ENCODE peak calls at places on chromosomes 12 and 14, in four cellular contexts. K is WTC11, B is GM12878, V is HepG2. W is an unnamed sample.

GRCh38 chr14:31362746-31363145 is 57.6 kb downstream of the HEATR5A start:
- DNase-seq in V (no peak), B (no peak), K (no peak), W (no peak)

GRCh38 chr12:49233842-49234526 is 30.9 kb upstream of the TUBA1C start:
- DNase-seq in V (no peak), K (no peak), B (peak), W (peak)

GRCh38 chr12:28191018-28191595 is 851 bp downstream of the CCDC91 start:
- DNase-seq in K (no peak), V (no peak), B (no peak), W (peak)

GRCh38 chr12:49349266-49349665 is 2.6 kb downstream of the DNAJC22 start:
- DNase-seq in B (no peak), V (no peak), K (no peak), W (no peak)

GRCh38 chr12:83408168-83408567 is 721.5 kb downstream of the TMTC2 start:
- DNase-seq in K (no peak), B (no peak), V (no peak), W (no peak)

GRCh38 chr14:71675902-71676291 is 256.3 kb upstream of the RGS6 start:
- DNase-seq in V (no peak), B (no peak), K (no peak), W (no peak)

GRCh38 chr12:124032265-124032886 is 59.4 kb downstream of the ZNF664 start:
- DNase-seq in V (peak), B (no peak), K (peak), W (peak)

GRCh38 chr14:102683399-102684275 is 91.2 kb downstream of the RCOR1 start:
- DNase-seq in V (peak), K (peak), B (no peak), W (peak)

GRCh38 chr14:99075771-99076370 is 196.1 kb downstream of the BCL11B start:
- DNase-seq in B (no peak), V (no peak), K (no peak), W (no peak)

GRCh38 chr12:3627336-3627735 is 125.6 kb downstream of the CRACR2A start:
- DNase-seq in V (no peak), K (no peak), B (no peak), W (no peak)

GRCh38 chr12:94157891-94158495 is 9.6 kb downstream of the PLXNC1 start:
- DNase-seq in V (no peak), K (no peak), B (peak), W (no peak)

GRCh38 chr12:80101126-80101525 is 1.8 kb downstream of the OTOGL start:
- DNase-seq in V (no peak), B (no peak), K (no peak), W (peak)

GRCh38 chr12:89999699-90000505 is 291.3 kb upstream of the ATP2B1 start:
- DNase-seq in K (no peak), V (no peak), B (no peak), W (no peak)

GRCh38 chr14:37230551-37231194 is 32.9 kb downstream of the MIPOL1 start:
- DNase-seq in V (peak), K (no peak), B (no peak), W (peak)

GRCh38 chr12:75820848-75821578 is 210.6 kb downstream of the PHLDA1 start:
- DNase-seq in V (no peak), B (no peak), K (no peak), W (no peak)

GRCh38 chr12:106736051-106736957 is 38.2 kb upstream of the RIC8B start:
- DNase-seq in B (no peak), V (peak), K (no peak), W (no peak)

GRCh38 chr14:68088463-68088862 is 268.9 kb downstream of the RAD51B start:
- DNase-seq in B (no peak), K (no peak), V (no peak), W (no peak)

GRCh38 chr12:71439613-71440392 is at the start of gene LGR5:
- DNase-seq in K (peak), B (no peak), V (peak), W (no peak)

GRCh38 chr12:115385141-115385540 is 701.2 kb upstream of the TBX3 start:
- DNase-seq in K (no peak), B (no peak), V (no peak), W (no peak)

GRCh38 chr14:81277096-81277495 is 56.3 kb upstream of the GTF2A1 start:
- DNase-seq in B (no peak), K (no peak), V (no peak), W (no peak)

GRCh38 chr12:53695148-53696138 is 19.6 kb upstream of the ATP5MC2 start:
- DNase-seq in K (peak), B (no peak), V (no peak), W (peak)

GRCh38 chr14:104686624-104687517 is 2.5 kb upstream of the INF2 start:
- DNase-seq in K (no peak), B (no peak), V (no peak), W (no peak)

GRCh38 chr12:79706676-79707075 is 15.9 kb upstream of the PAWR start:
- DNase-seq in V (no peak), B (no peak), K (no peak), W (no peak)

GRCh38 chr14:100849432-100849831 is 23.5 kb downstream of the MEG3 start:
- DNase-seq in B (no peak), K (no peak), V (no peak), W (no peak)

GRCh38 chr14:56796259-56796658 is 14.0 kb downstream of the OTX2 start:
- DNase-seq in K (no peak), V (no peak), B (no peak), W (no peak)
- TF ChIP-seq CBFB in K (no peak), V (no peak), B (no peak), W (no peak)

DNA sequence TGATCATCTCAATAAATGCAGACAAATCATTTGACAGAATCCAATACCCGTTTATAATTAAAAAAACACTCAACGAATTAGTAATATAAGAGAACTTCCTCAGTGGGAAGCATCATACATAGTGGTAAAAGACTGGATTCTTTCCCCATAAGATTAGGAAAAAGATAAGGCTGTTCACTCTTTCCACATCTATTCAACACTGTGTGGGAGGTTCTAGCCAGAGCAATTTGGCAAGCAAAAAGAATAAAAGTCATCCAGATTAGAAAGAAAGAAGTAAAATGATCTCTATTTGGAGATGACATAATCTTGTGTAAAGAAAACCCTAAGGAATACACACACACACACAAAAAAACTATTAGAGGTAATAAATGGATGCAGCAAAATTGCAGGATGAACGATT is 38.4 kb downstream of the YEATS4 start:
- DNase-seq in K (no peak), V (no peak), B (no peak), W (no peak)
- TF ChIP-seq CBFB in K (no peak), V (no peak), B (no peak), W (no peak)

GRCh38 chr14:91300283-91300841 is 55.9 kb upstream of the GPR68 start:
- DNase-seq in V (no peak), K (no peak), B (no peak), W (no peak)
- TF ChIP-seq CBFB in V (no peak), K (no peak), B (no peak), W (no peak)

GRCh38 chr14:33676135-33676566 is 274.7 kb downstream of the EGLN3 start:
- DNase-seq in V (peak), K (peak), B (no peak), W (peak)
- TF ChIP-seq CBFB in V (no peak), K (no peak), B (no peak), W (no peak)

DNA sequence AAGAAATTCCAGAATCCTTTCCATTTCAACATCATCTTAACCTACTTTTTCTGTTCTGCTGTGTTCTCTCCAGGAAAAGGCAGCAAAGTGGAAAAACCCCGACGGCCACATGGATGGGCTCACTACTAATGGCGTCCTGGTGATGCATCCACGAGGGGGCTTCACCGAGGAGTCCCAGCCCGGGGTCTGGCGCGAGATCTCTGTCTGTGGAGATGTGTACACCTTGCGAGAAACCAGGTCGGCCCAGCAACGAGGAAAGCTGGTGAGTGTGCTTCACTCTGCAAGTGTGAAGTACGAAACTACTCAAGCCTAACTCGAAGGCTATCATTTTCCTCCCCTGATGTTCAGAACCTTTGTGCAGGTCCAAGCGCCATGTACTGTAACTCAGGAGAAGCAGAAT is 172.0 kb downstream of the PELI2 start:
- DNase-seq in K (no peak), V (no peak), B (no peak), W (no peak)
- TF ChIP-seq CBFB in K (no peak), V (no peak), B (no peak), W (no peak)

DNA sequence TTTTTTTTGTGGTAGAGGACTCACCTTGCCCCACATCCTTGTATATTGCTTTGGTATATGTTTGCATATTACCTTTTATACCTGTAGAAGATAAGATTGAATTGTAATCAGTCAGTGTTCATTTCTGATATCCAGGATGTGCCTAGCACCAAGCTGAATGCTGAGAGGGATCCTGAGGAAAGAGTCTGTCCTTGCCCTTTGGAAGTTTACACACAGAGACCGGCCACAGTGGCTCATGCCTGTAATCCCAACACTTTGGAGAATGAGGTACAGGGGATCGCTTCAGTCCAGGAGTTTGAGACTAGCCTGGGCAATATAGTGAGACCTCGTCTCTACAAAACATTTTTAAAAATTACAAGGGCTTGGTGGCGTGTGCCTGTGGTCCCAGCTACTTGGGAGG is 8.4 kb downstream of the ACVR1B start:
- DNase-seq in B (no peak), K (no peak), V (no peak), W (no peak)
- TF ChIP-seq CBFB in B (no peak), K (no peak), V (no peak), W (no peak)

GRCh38 chr14:20631023-20631820 is 10.3 kb downstream of the OR6S1 start:
- DNase-seq in V (peak), B (no peak), K (no peak), W (peak)
- TF ChIP-seq CBFB in V (no peak), B (no peak), K (no peak), W (no peak)

GRCh38 chr12:88895634-88896033 is 315.4 kb upstream of the KITLG start:
- DNase-seq in B (no peak), V (no peak), K (no peak), W (no peak)
- TF ChIP-seq CBFB in B (no peak), V (no peak), K (no peak), W (no peak)

DNA sequence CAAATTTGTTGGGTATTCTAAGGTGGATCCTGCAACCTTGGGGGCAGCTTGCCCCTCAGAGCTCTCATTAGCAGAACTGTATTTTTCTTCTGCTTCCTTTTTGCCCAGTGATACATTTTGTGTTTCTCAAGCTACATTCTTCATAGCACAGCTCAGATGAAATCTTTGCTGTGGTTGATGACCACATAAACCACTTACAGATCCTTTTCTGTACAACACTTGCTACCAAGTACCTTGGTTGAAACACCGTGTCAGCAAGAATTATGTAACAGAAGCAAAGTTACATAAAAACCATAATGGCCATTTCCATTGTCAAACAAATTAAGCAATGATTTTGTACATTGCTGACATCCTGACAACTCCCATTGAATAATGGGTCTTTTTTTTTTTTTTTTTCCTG is 9.7 kb upstream of the PLBD1 start:
- DNase-seq in K (no peak), B (peak), V (no peak), W (no peak)
- TF ChIP-seq CBFB in K (no peak), B (peak), V (no peak), W (no peak)

GRCh38 chr14:34266344-34266743 is 195.7 kb downstream of the SPTSSA start:
- DNase-seq in K (no peak), V (no peak), B (no peak), W (no peak)

GRCh38 chr14:34275038-34275437 is 187.0 kb downstream of the SPTSSA start:
- DNase-seq in V (no peak), B (no peak), K (no peak), W (no peak)

DNA sequence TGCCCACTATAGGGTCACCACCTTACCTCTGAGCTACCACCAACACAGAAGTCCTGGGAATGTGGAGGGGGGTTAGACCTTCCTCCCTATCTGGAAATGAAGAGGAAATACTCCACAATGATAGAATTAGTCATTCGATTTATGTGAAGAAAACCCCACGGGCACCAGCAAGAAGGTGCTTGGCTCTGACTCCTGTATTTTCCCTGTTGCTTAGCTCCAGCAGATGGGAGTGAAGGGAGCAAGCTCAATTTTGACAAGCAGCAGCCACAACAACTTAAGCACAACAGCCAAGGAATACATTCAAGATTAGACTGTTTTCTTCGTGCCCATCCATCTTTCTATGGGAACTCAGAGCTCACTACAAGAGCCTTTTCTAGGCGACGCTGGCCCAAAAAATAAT is 191.7 kb downstream of the SPTSSA start:
- DNase-seq in K (no peak), V (no peak), B (no peak), W (no peak)
- TF ChIP-seq CBFB in K (no peak), V (no peak), B (no peak), W (no peak)

W was measured in K562.